ENCODE peak calls at places on chromosomes 13 and 19, in seven cellular contexts. B is IMR-90, J is A549, Z is fibroblast of lung, P is HCT116, Y is PC-9, H is PC-3. W is an unnamed sample.

GRCh38 chr13:93745884-93746283 is 519.3 kb downstream of the GPC6 start:
- DNase-seq in Z (peak; percentile 22), Y (no peak), P (no peak), J (no peak), B (peak; percentile 74), H (no peak), W (peak; percentile 13)

GRCh38 chr19:47032171-47032811 is 12.7 kb downstream of the NPAS1 start:
- DNase-seq in Z (no peak), J (peak; percentile 88), B (no peak), Y (peak; percentile 67), H (peak; percentile 56), P (peak; percentile 32), W (no peak)

GRCh38 chr13:72651196-72651595 is 76.2 kb downstream of the MZT1 start:
- DNase-seq in H (peak; percentile 27), P (peak; percentile 31), B (no peak), J (no peak), Z (peak; percentile 16), Y (no peak), W (peak; percentile 17)

GRCh38 chr19:51660975-51661600 is 14.5 kb upstream of the SIGLEC14 start:
- DNase-seq in Z (peak; percentile 79), Y (peak; percentile 72), B (peak; percentile 72), P (peak; percentile 55), J (peak; percentile 44), H (peak; percentile 95), W (peak; percentile 54)

GRCh38 chr19:54653181-54653809 is 9.5 kb upstream of the LILRB4 start:
- DNase-seq in Z (peak; percentile 19), Y (no peak), P (peak; percentile 31), J (peak; percentile 67), H (peak; percentile 56), B (peak; percentile 7), W (peak; percentile 8)

GRCh38 chr19:12800873-12801465 is 631 bp downstream of the PRDX2 start:
- DNase-seq in B (no peak), P (no peak), J (no peak), Y (no peak), H (peak; percentile 22), Z (no peak), W (peak; percentile 27)

GRCh38 chr19:46068345-46069258 is 27.8 kb upstream of the IGFL4 start:
- DNase-seq in P (peak; percentile 89), Z (peak; percentile 84), Y (peak; percentile 78), B (peak; percentile 82), J (peak; percentile 68), H (peak; percentile 94), W (peak; percentile 92)

GRCh38 chr19:56141416-56141992 is 417 bp downstream of the ZNF444 start:
- DNase-seq in P (no peak), Z (no peak), Y (peak; percentile 14), J (no peak), B (no peak), H (no peak), W (no peak)

GRCh38 chr13:71797487-71797886 is 69.5 kb downstream of the DACH1 start:
- DNase-seq in P (no peak), Z (no peak), J (no peak), H (no peak), Y (no peak), B (no peak), W (no peak)

GRCh38 chr13:107906131-107906530 is 309.2 kb downstream of the LIG4 start:
- DNase-seq in J (no peak), H (no peak), Z (no peak), B (no peak), Y (no peak), P (no peak), W (peak; percentile 3)

DNA sequence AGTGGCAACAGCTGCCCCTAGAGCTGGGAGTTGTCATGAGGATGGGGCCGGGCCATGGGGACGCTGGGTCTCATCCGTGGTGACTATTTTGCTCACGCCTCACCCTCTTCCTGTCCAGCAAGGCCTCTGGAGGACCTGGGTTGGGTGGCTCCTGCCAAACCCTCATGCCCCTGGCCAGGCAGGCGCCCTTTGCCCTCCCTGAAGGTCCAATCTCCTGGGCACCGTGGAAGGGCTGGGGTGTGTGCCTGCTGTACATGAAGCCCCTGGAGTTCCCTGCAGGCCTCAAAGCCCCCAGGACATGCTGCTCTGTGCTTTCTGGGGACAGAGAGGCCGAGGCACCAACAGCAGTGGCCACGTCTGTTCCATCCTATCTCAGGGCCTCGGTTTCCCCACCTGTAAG is 13.8 kb downstream of the LRP3 start:
- DNase-seq in J (no peak), Y (no peak), B (no peak), P (no peak), Z (no peak), H (no peak), W (no peak)
- H3K4me2 ChIP-seq in J (no peak overlapping the region), Y (no peak overlapping the region), B (no peak overlapping the region), P (no peak overlapping the region), Z (no peak overlapping the region), H (no peak overlapping the region), W (no peak overlapping the region)

DNA sequence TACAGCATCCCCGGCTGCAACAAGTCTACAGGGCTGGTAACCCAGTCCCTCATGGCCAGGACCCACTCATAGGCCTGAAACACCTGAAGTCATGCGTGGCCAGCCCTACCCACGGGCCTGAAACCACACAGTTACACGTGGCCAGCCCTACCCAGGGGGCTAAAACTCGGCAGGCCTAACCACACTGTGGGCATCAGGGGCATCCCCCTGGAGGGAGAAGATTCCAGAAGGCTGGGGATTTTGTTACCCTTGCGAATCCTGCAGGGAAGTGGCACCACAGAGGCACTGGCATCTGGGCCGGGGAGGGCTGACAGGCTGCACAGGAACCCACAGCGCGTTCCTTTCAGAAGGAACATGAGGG is 48.4 kb upstream of the C13orf46 start:
- DNase-seq in J (no peak), B (no peak), Z (no peak), P (no peak), H (no peak), Y (no peak), W (no peak)
- H3K4me2 ChIP-seq in J (no peak overlapping the region), B (no peak overlapping the region), Z (no peak overlapping the region), P (no peak overlapping the region), H (no peak overlapping the region), Y (no peak overlapping the region), W (no peak overlapping the region)

DNA sequence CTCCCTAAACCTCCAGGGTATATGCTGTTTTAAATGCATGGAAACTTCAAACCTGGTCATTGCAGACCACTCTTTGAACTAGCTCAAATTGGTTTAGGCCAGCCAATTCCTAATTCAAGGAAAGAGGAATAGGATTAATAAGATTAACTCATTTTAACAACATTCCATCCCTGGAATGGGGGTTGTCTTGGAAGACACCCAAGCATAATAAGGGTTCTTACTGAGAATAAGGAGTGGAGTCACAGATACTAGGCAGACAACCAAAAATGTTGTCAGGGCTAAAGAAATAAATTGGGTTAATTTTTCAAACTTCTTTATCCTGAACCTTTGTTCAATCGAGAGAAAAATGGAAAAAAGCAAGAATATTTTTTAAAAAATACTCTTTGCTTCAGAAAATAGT is 186.2 kb downstream of the PCDH9 start:
- DNase-seq in Z (peak; percentile 60), P (no peak), Y (no peak), H (no peak), B (peak; percentile 57), J (no peak), W (no peak)
- H3K4me2 ChIP-seq in Z (no peak overlapping the region), P (no peak overlapping the region), Y (no peak overlapping the region), H (no peak overlapping the region), B (no peak overlapping the region), J (no peak overlapping the region), W (no peak overlapping the region)

DNA sequence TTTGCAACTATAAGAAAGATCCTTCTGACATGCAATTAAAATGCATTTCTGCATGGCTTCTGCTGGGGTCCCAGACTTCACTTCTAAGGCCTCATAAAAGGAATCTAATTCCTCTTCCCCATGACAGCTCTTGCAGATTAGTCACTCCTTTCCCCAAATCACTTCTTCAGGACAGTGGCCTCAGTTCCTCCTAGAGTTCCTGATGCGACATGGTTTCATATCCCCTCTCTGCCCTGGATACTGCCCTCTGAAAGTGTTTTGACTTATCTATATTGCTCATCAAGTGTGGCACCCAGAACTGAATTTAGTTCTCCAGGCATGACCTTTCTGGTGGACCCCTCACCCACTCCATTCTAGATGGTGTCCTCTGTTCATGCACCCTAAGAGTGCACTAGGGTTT is 238.1 kb downstream of the FOXO1 start:
- DNase-seq in Z (no peak), H (no peak), J (no peak), B (no peak), P (no peak), Y (no peak), W (no peak)
- H3K4me2 ChIP-seq in Z (no peak overlapping the region), H (no peak overlapping the region), J (no peak overlapping the region), B (no peak overlapping the region), P (no peak overlapping the region), Y (no peak overlapping the region), W (no peak overlapping the region)

DNA sequence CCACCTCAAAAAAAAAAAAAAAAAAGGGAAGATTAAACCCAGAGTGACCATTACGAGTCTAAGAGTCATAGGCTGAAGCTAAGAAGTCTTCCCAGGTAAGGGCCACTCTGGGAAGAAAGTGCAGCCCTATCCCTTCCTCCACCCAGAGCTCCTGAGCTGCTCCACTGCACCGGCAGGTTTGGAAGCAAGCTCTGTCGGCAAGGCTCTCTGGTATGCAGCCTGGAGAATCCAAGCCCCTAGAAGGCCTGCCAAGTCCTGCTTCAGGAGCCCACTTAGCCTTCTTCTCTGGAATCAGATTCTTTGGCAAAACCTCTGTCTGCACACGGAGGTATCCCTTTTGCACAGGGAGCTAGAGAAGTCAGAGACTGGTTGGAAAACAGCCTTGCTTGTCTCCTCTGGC is 58.5 kb downstream of the CEBPG start:
- DNase-seq in H (no peak), Y (no peak), P (no peak), J (no peak), Z (no peak), B (no peak), W (no peak)
- H3K4me2 ChIP-seq in H (no peak overlapping the region), Y (no peak overlapping the region), P (no peak overlapping the region), J (no peak overlapping the region), Z (no peak overlapping the region), B (no peak overlapping the region), W (no peak overlapping the region)

GRCh38 chr19:39318690-39319089 is 2.0 kb downstream of the LRFN1 start:
- DNase-seq in H (no peak), Y (no peak), P (no peak), Z (no peak), B (no peak), J (no peak), W (no peak)

GRCh38 chr19:39320948-39321831 is 527 bp upstream of the LRFN1 start:
- DNase-seq in P (no peak), H (no peak), Z (no peak), J (no peak), B (no peak), Y (no peak), W (no peak)

GRCh38 chr19:39319098-39319891 is 1.4 kb downstream of the LRFN1 start:
- DNase-seq in J (no peak), H (no peak), Y (no peak), P (no peak), B (no peak), Z (no peak), W (no peak)

GRCh38 chr19:39318071-39318470 is 2.6 kb downstream of the LRFN1 start:
- DNase-seq in P (no peak), Y (no peak), J (no peak), B (no peak), Z (no peak), H (no peak), W (no peak)

GRCh38 chr19:39319892-39320168 is 833 bp downstream of the LRFN1 start:
- DNase-seq in Y (no peak), J (no peak), B (no peak), P (no peak), H (no peak), Z (no peak), W (no peak)
- H3K4me2 ChIP-seq in Y (peak overlapping the region; percentile 83), J (peak overlapping the region; percentile 97), B (peak overlapping the region; percentile 60), P (peak overlapping the region; percentile 93), H (peak overlapping the region; percentile 89), Z (no peak overlapping the region), W (peak overlapping the region; percentile 98)